ENCODE peak calls at places on chromosome 22, in four cellular contexts. C, B, I and S are unnamed samples.

GRCh38 chr22:50169181-50169759 is 1.3 kb upstream of the PANX2 start:
- DNase-seq in I (no peak), C (no peak), B (no peak), S (no peak)

GRCh38 chr22:19325296-19325950 is 33.9 kb upstream of the CLTCL1 start:
- DNase-seq in C (no peak), I (peak; percentile 20), B (no peak), S (no peak)

GRCh38 chr22:45225732-45226560 is 14.7 kb downstream of the KIAA0930 start:
- DNase-seq in C (no peak), I (no peak), B (no peak), S (no peak)

GRCh38 chr22:45425101-45425500 is 11.6 kb downstream of the RIBC2 start:
- DNase-seq in B (no peak), C (no peak), I (no peak), S (no peak)

GRCh38 chr22:21686634-21687393 is 21.0 kb downstream of the PPIL2 start:
- DNase-seq in I (no peak), B (no peak), C (no peak), S (no peak)

GRCh38 chr22:30575011-30575671 is 676 bp upstream of the GAL3ST1 start:
- DNase-seq in I (no peak), B (no peak), C (peak; percentile 41), S (no peak)

GRCh38 chr22:42072606-42073330 is 1.3 kb upstream of the PHETA2 start:
- DNase-seq in C (no peak), B (no peak), I (no peak), S (peak; percentile 29)

GRCh38 chr22:38853149-38853548 is 9.3 kb upstream of the NPTXR start:
- DNase-seq in C (no peak), I (no peak), B (no peak), S (no peak)

GRCh38 chr22:19218541-19219233 is 40.2 kb upstream of the SLC25A1 start:
- DNase-seq in I (no peak), C (no peak), B (no peak), S (no peak)

GRCh38 chr22:41939981-41940852 is 6.7 kb downstream of the CENPM start:
- DNase-seq in C (no peak), I (no peak), B (peak; percentile 94), S (peak; percentile 98)

GRCh38 chr22:44859641-44860040 is 107.3 kb downstream of the ARHGAP8 start:
- DNase-seq in I (no peak), B (no peak), C (no peak), S (no peak)

GRCh38 chr22:49663311-49663711 is 164.4 kb downstream of the BRD1 start:
- DNase-seq in C (no peak), B (no peak), I (no peak), S (no peak)

GRCh38 chr22:18121436-18122253 is 11.0 kb downstream of the TUBA8 start:
- DNase-seq in I (no peak), B (no peak), C (no peak), S (no peak)

GRCh38 chr22:50301581-50301991 is 5.9 kb downstream of the PLXNB2 start:
- DNase-seq in C (no peak), I (no peak), B (no peak), S (peak; percentile 82)

GRCh38 chr22:20228055-20228938 is 39.8 kb downstream of the RTN4R start:
- DNase-seq in B (no peak), C (no peak), I (no peak), S (no peak)

GRCh38 chr22:32723632-32724031 is 77.9 kb upstream of the TIMP3 start:
- DNase-seq in B (no peak), C (no peak), I (peak; percentile 9), S (peak; percentile 29)

GRCh38 chr22:43343262-43343988 is at the start of gene SCUBE1:
- DNase-seq in I (no peak), B (peak; percentile 29), C (no peak), S (no peak)